ENCODE peak calls at places on chromosome 12, in five cellular contexts. K is ELR; N is activated CD8-positive, alpha-beta memory T cell treated with anti-CD3 and anti-CD28 coated beads for 4 hours; G is iPS-NIHi11; D is cardiac septum. T is an unnamed sample.

GRCh38 chr12:77488041-77488620 is 342.6 kb upstream of the NAV3 start:
- DNase-seq in K (no peak), N (no peak), G (no peak), D (no peak), T (peak; percentile 13)

GRCh38 chr12:80317899-80318298 is 126.1 kb upstream of the PTPRQ start:
- DNase-seq in K (no peak), N (no peak), G (no peak), D (no peak), T (no peak)

GRCh38 chr12:101166866-101167265 is 43.2 kb downstream of the SLC5A8 start:
- DNase-seq in K (no peak), N (no peak), G (no peak), D (no peak), T (no peak)

GRCh38 chr12:16563519-16563918 is 42.4 kb downstream of the LMO3 start:
- DNase-seq in K (no peak), N (no peak), G (no peak), D (no peak), T (no peak)

GRCh38 chr12:121579190-121579791 is 1.5 kb downstream of the KDM2B start:
- DNase-seq in K (peak; percentile 66), N (no peak), G (peak; percentile 32), D (no peak), T (peak; percentile 80)

GRCh38 chr12:31728289-31728916 is 418 bp downstream of the AMN1 start:
- DNase-seq in K (peak; percentile 52), N (no peak), G (peak; percentile 58), D (no peak), T (no peak)

GRCh38 chr12:14841761-14842160 is 1.6 kb downstream of the ART4 start:
- DNase-seq in K (peak; percentile 84), N (no peak), G (peak; percentile 38), D (peak; percentile 78), T (peak; percentile 47)

GRCh38 chr12:6112004-6112403 is 12.5 kb downstream of the VWF start:
- DNase-seq in K (no peak), N (no peak), G (no peak), D (no peak), T (no peak)

GRCh38 chr12:14454098-14454907 is 88.8 kb downstream of the ATF7IP start:
- DNase-seq in K (peak; percentile 69), N (peak; percentile 0), G (peak; percentile 78), D (no peak), T (peak; percentile 46)

T was measured in left kidney.